ENCODE peak calls at places on chromosomes 12 and 14, in seven cellular contexts. J, F, Z, X, L, S and R are unnamed samples.

GRCh38 chr12:65631621-65632111 is 192.6 kb upstream of the HMGA2 start:
- DNase-seq in F (no peak), J (peak; percentile 91), S (no peak), L (no peak), Z (no peak), X (no peak), R (peak; percentile 24)

GRCh38 chr14:75222208-75222701 is 45.8 kb upstream of the TMED10 start:
- DNase-seq in J (no peak), X (no peak), S (peak; percentile 57), F (peak; percentile 73), Z (no peak), L (no peak), R (peak; percentile 68)

GRCh38 chr14:89444044-89444443 is 27.0 kb upstream of the FOXN3 start:
- DNase-seq in F (peak; percentile 12), X (no peak), L (no peak), S (no peak), J (no peak), Z (no peak), R (no peak)

GRCh38 chr12:6437586-6437985 is 7.2 kb upstream of the CD27 start:
- DNase-seq in X (no peak), J (no peak), S (no peak), F (no peak), L (no peak), Z (no peak), R (no peak)

GRCh38 chr12:51622564-51622963 is 31.5 kb downstream of the SCN8A start:
- DNase-seq in F (no peak), J (no peak), S (no peak), X (no peak), L (no peak), Z (no peak), R (no peak)

GRCh38 chr12:28222081-28222700 is 31.9 kb downstream of the CCDC91 start:
- DNase-seq in J (no peak), Z (no peak), F (no peak), X (no peak), L (no peak), S (no peak), R (no peak)

GRCh38 chr12:49294804-49295086 is 202 bp upstream of the PRPH start:
- DNase-seq in Z (no peak), L (no peak), F (no peak), X (no peak), S (no peak), J (no peak), R (no peak)

GRCh38 chr12:89345376-89345775 is 6.9 kb downstream of the DUSP6 start:
- DNase-seq in Z (no peak), X (no peak), J (no peak), L (no peak), S (no peak), F (no peak), R (no peak)

GRCh38 chr14:68239988-68240387 is 420.4 kb downstream of the RAD51B start:
- DNase-seq in L (no peak), S (no peak), F (peak; percentile 88), Z (no peak), J (no peak), X (no peak), R (no peak)

GRCh38 chr12:49017764-49018281 is 753 bp downstream of the PRKAG1 start:
- DNase-seq in Z (no peak), F (peak; percentile 70), S (peak; percentile 84), X (no peak), J (peak; percentile 38), L (no peak), R (no peak)

GRCh38 chr12:53493610-53494391 is 5.5 kb downstream of the MAP3K12 start:
- DNase-seq in F (peak; percentile 64), S (no peak), Z (no peak), L (no peak), J (no peak), X (no peak), R (no peak)

GRCh38 chr14:57816568-57817284 is 49.2 kb downstream of the SLC35F4 start:
- DNase-seq in J (no peak), L (no peak), X (no peak), F (no peak), Z (no peak), S (no peak), R (no peak)

GRCh38 chr12:71840226-71840847 is 778 bp downstream of the TBC1D15 start:
- DNase-seq in L (no peak), Z (no peak), S (no peak), X (no peak), J (peak; percentile 48), F (no peak), R (no peak)

DNA sequence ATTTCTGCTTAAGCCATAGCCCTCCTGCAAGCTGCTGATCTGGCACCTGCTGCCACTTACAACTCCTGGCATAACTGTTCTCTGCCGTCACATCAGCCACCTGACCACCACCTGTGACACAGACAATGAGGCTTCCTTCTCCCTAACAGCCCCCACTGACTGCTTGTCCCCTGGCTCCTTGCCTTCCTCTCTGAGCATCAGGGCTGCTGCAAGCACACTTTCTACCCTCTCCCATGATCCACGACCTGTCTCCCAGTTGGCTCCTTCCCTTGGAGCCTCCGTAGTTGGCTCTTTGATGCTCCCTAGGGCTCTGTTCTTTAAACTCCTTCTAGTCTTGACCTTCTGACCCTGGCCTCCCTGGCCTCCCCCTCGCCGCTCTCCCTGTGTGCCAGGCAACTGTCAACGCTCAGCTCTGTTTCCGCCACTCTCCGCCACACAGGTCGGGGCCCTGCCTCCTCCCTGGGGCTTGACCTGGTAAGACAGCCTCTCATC is 177.9 kb downstream of the CALM1 start:
- DNase-seq in S (peak; percentile 81), J (no peak), X (no peak), L (no peak), F (no peak), Z (peak; percentile 61), R (no peak)
- TF ChIP-seq POLR2A in S (no peak), J (no peak), X (no peak), L (no peak), F (no peak), Z (no peak), R (no peak)

GRCh38 chr12:24902521-24903304 is 46.2 kb downstream of the BCAT1 start:
- DNase-seq in F (no peak), X (no peak), J (no peak), L (no peak), S (peak; percentile 33), Z (no peak), R (no peak)

GRCh38 chr12:24899503-24900098 is 49.3 kb downstream of the BCAT1 start:
- DNase-seq in Z (no peak), L (no peak), X (no peak), J (no peak), F (no peak), S (no peak), R (no peak)

GRCh38 chr12:24903305-24904088 is 45.4 kb downstream of the BCAT1 start:
- DNase-seq in S (peak; percentile 28), L (no peak), X (no peak), Z (no peak), J (no peak), F (no peak), R (no peak)

GRCh38 chr12:24904871-24905270 is 44.0 kb downstream of the BCAT1 start:
- DNase-seq in S (no peak), X (no peak), F (no peak), L (no peak), Z (no peak), J (no peak), R (no peak)

GRCh38 chr12:24901975-24902461 is 46.9 kb downstream of the BCAT1 start:
- DNase-seq in J (no peak), S (no peak), L (no peak), F (no peak), Z (peak; percentile 49), X (no peak), R (no peak)
- TF ChIP-seq POLR2A in J (no peak), S (no peak), L (no peak), F (no peak), Z (no peak), X (no peak), R (no peak)

GRCh38 chr12:12726543-12727093 is 9.4 kb downstream of the CDKN1B start:
- DNase-seq in X (no peak), S (no peak), L (no peak), F (no peak), J (no peak), Z (no peak), R (peak; percentile 30)

GRCh38 chr12:12723681-12724420 is 6.7 kb downstream of the CDKN1B start:
- DNase-seq in L (peak; percentile 53), X (no peak), F (peak; percentile 73), J (no peak), S (peak; percentile 62), Z (no peak), R (no peak)

GRCh38 chr12:12724421-12725085 is 7.4 kb downstream of the CDKN1B start:
- DNase-seq in Z (no peak), F (no peak), L (no peak), S (no peak), X (no peak), J (no peak), R (no peak)

GRCh38 chr12:12725956-12726542 is 8.9 kb downstream of the CDKN1B start:
- DNase-seq in F (no peak), Z (no peak), J (no peak), S (no peak), X (no peak), L (no peak), R (no peak)

GRCh38 chr12:12725086-12725955 is 8.2 kb downstream of the CDKN1B start:
- DNase-seq in F (peak; percentile 98), Z (peak; percentile 96), S (peak; percentile 97), X (peak; percentile 94), J (peak; percentile 97), L (peak; percentile 91), R (peak; percentile 82)
- TF ChIP-seq POLR2A in F (peak; percentile 80), Z (no peak), S (peak; percentile 89), X (peak; percentile 84), J (peak; percentile 65), L (peak; percentile 88), R (peak; percentile 56)

DNA sequence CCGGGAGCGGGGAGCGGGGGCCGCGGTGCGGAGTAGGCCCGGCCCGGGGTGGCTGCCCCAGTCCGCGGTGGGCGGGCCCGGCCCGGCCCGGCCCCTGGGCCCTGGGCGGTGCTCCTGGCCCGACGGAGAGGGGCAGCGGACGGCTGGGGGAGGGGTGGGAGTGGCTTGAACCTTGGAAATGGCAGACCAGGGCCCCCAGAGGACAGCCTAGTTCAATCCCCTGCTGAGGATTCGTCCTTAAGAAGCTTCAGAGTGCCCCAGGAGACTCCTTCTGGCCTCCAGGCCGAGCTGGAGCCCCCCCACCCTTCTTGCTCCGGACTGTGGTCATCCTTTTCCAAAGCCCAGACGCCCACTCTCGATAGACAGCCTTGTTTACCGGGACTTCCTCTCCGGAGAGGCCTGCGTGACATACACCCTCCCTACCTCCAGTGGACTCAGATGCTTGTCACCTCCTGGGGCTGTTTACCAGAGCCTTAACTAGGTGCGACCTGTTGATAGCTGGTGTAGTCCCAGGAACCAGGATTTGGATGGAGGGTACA is 458 bp downstream of the KHNYN start:
- DNase-seq in X (peak; percentile 44), Z (peak; percentile 87), L (peak; percentile 83), J (peak; percentile 71), S (peak; percentile 93), F (peak; percentile 89), R (peak; percentile 55)
- TF ChIP-seq POLR2A in X (no peak), Z (no peak), L (no peak), J (no peak), S (no peak), F (no peak), R (no peak)

DNA sequence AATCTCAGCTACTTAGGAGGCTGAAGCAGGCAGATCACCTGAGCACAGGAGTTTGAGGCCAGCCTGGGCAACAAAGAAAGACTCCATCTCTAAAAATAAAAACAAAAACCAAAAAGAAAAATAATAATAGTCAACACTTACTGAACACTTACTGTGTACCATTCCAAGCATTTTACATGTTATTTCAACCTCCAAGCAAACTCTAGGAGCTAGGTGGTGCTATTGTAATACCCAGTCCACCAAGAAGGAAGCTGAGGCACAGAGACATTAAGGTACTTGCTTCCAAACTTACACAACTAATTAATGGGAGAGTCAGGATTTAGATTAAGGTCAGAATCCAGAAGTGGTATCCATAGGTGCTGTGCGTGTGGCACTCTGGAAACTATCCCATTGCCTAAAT is 13.7 kb upstream of the OR6J1 start:
- DNase-seq in J (peak; percentile 59), S (no peak), L (no peak), F (no peak), X (no peak), Z (no peak), R (no peak)
- TF ChIP-seq POLR2A in J (no peak), S (no peak), L (no peak), F (no peak), X (no peak), Z (no peak), R (no peak)